ENCODE peak calls at places on chromosomes 7 and 10, in ten cellular contexts. X is astrocyte, B is HCT116, H is left lung, U is tibial artery, E is fibroblast of lung, N is right lobe of liver, P is DND-41, Q is HepG2, R is breast epithelium. Z is an unnamed sample. For H3K27me3, the result is how much of the 10 kb centered on the place peaks cover.

GRCh38 chr7:116582164-116582732 is 57.4 kb downstream of the CAV1 start:
- DNase-seq in B (no peak), X (peak), Q (no peak), E (peak), H (no peak), R (no peak), U (no peak), P (no peak), N (no peak), Z (no peak)

GRCh38 chr10:111875760-111876159 is 307.8 kb downstream of the GPAM start:
- DNase-seq in R (no peak), N (no peak), H (no peak), E (no peak), P (no peak), Q (no peak), B (no peak), U (no peak), X (peak), Z (no peak)

GRCh38 chr10:16965242-16965620 is 148.0 kb upstream of the RSU1 start:
- DNase-seq in U (no peak), Q (no peak), P (no peak), R (no peak), E (no peak), X (no peak), B (no peak), N (no peak), H (no peak), Z (no peak)

GRCh38 chr10:13716161-13717071 is 129.7 kb downstream of the PRPF18 start:
- DNase-seq in X (peak), R (no peak), U (no peak), N (no peak), P (no peak), H (no peak), Q (no peak), E (peak), B (no peak), Z (peak)

GRCh38 chr10:88366772-88367171 is 216.3 kb downstream of the RNLS start:
- DNase-seq in Q (no peak), P (no peak), B (no peak), X (no peak), E (no peak), H (no peak), U (no peak), N (no peak), R (no peak), Z (no peak)

GRCh38 chr10:1366277-1366676 is 310.1 kb downstream of the WDR37 start:
- DNase-seq in U (no peak), P (no peak), E (no peak), B (no peak), N (no peak), X (no peak), Q (no peak), H (no peak), R (no peak), Z (no peak)

GRCh38 chr10:109987413-109987812 is 20.4 kb upstream of the ADD3 start:
- DNase-seq in Q (peak), N (no peak), B (no peak), E (peak), H (no peak), P (no peak), X (peak), R (no peak), U (no peak), Z (no peak)

GRCh38 chr7:129741743-129742213 is 130.3 kb downstream of the NRF1 start:
- DNase-seq in H (no peak), R (no peak), E (no peak), N (no peak), U (no peak), B (no peak), P (no peak), X (no peak), Q (no peak), Z (no peak)

GRCh38 chr10:104492349-104492940 is 138.8 kb downstream of the CFAP58 start:
- DNase-seq in R (peak), B (no peak), X (peak), E (no peak), H (no peak), U (no peak), P (no peak), Q (no peak), N (no peak), Z (no peak)

GRCh38 chr10:122551450-122551849 is 9.1 kb upstream of the DMBT1 start:
- DNase-seq in X (no peak), E (no peak), N (no peak), P (no peak), U (no peak), B (no peak), R (no peak), Q (peak), H (no peak), Z (no peak)

GRCh38 chr10:67606572-67606971 is 89.4 kb downstream of the CTNNA3 start:
- DNase-seq in Q (no peak), P (no peak), N (no peak), B (no peak), U (no peak), R (no peak), E (peak), H (no peak), X (peak), Z (no peak)

GRCh38 chr7:105920766-105921165 is 42.3 kb upstream of the CDHR3 start:
- DNase-seq in X (peak), H (no peak), E (no peak), Q (no peak), N (no peak), B (no peak), R (no peak), P (no peak), U (no peak), Z (no peak)

GRCh38 chr7:81210092-81211064 is 291.5 kb upstream of the SEMA3C start:
- DNase-seq in R (no peak), E (peak), P (no peak), H (no peak), N (no peak), B (no peak), X (peak), U (no peak), Q (no peak), Z (no peak)

GRCh38 chr7:122423591-122423990 is 119.0 kb upstream of the FEZF1 start:
- DNase-seq in U (no peak), E (no peak), R (no peak), Q (no peak), B (no peak), N (no peak), X (no peak), P (no peak), H (no peak), Z (no peak)

GRCh38 chr10:127649642-127650041 is 87.3 kb upstream of the FOXI2 start:
- DNase-seq in N (no peak), E (no peak), B (peak), Q (peak), R (no peak), X (no peak), H (no peak), U (no peak), P (peak), Z (no peak)

GRCh38 chr7:75762350-75762917 is 9.6 kb downstream of the CCL26 start:
- DNase-seq in B (peak), N (no peak), R (no peak), X (peak), Q (peak), H (no peak), P (no peak), U (no peak), E (peak), Z (no peak)

GRCh38 chr10:22850541-22850940 is 77.3 kb upstream of the ARMC3 start:
- DNase-seq in R (no peak), B (no peak), X (peak), U (no peak), N (no peak), Q (no peak), H (no peak), E (no peak), P (no peak), Z (no peak)

GRCh38 chr10:51171946-51172345 is 97.7 kb downstream of the PRKG1 start:
- DNase-seq in P (no peak), E (peak), X (no peak), R (no peak), U (no peak), B (no peak), H (no peak), Q (no peak), N (no peak), Z (no peak)

GRCh38 chr7:74606101-74606908 is 51.2 kb upstream of the GTF2I start:
- DNase-seq in Q (no peak), U (peak), X (no peak), R (no peak), B (no peak), E (no peak), N (peak), P (peak), H (peak), Z (no peak)

GRCh38 chr7:140393756-140394306 is 4.5 kb downstream of the SLC37A3 start:
- DNase-seq in B (no peak), H (no peak), E (no peak), P (no peak), N (no peak), U (peak), X (no peak), Q (no peak), R (no peak), Z (no peak)

GRCh38 chr10:526651-527312 is 162.7 kb downstream of the DIP2C start:
- DNase-seq in Q (no peak), U (peak), R (no peak), X (no peak), H (no peak), N (no peak), E (no peak), P (no peak), B (no peak), Z (no peak)

GRCh38 chr10:124529661-124530214 is 68.1 kb downstream of the LHPP start:
- DNase-seq in P (no peak), B (no peak), N (no peak), R (no peak), U (no peak), Q (no peak), H (no peak), X (no peak), E (no peak), Z (no peak)

GRCh38 chr10:99582255-99582770 is 37.9 kb downstream of the SLC25A28 start:
- DNase-seq in U (no peak), N (no peak), E (no peak), B (no peak), P (no peak), R (no peak), Q (no peak), X (no peak), H (no peak), Z (no peak)

GRCh38 chr10:45495438-45496152 is 121.6 kb downstream of the ALOX5 start:
- DNase-seq in E (peak), H (no peak), N (no peak), B (peak), X (no peak), P (no peak), R (no peak), U (no peak), Q (no peak), Z (no peak)

GRCh38 chr7:39001595-39001994 is 23.9 kb downstream of the POU6F2 start:
- DNase-seq in B (no peak), P (no peak), N (no peak), X (no peak), Q (no peak), U (no peak), H (no peak), R (no peak), E (no peak), Z (no peak)

GRCh38 chr7:93150200-93150835 is 2.1 kb upstream of the SAMD9L start:
- DNase-seq in Q (no peak), H (no peak), N (no peak), P (no peak), B (no peak), U (no peak), X (peak), E (peak), R (no peak), Z (no peak)

GRCh38 chr7:34653787-34654186 is 4.2 kb upstream of the NPSR1 start:
- DNase-seq in B (no peak), P (no peak), Q (peak), X (no peak), H (no peak), E (no peak), N (no peak), U (no peak), R (no peak), Z (no peak)

GRCh38 chr7:82263880-82264751 is 179.5 kb downstream of the CACNA2D1 start:
- DNase-seq in U (no peak), N (no peak), E (no peak), Q (no peak), B (no peak), R (no peak), H (no peak), X (no peak), P (no peak), Z (no peak)

GRCh38 chr7:105719395-105719794 is 138.1 kb upstream of the EFCAB10 start:
- DNase-seq in H (no peak), U (no peak), P (no peak), B (no peak), E (no peak), X (no peak), N (no peak), Q (no peak), R (no peak), Z (no peak)

GRCh38 chr10:71740069-71740468 is 20.5 kb upstream of the C10orf105 start:
- DNase-seq in B (no peak), N (peak), U (no peak), H (peak), R (no peak), X (peak), E (peak), Q (no peak), P (no peak), Z (peak)

GRCh38 chr10:87531908-87532622 is 27.4 kb downstream of the MINPP1 start:
- DNase-seq in Q (no peak), X (peak), E (peak), P (no peak), H (no peak), R (no peak), B (no peak), N (no peak), U (no peak), Z (no peak)

GRCh38 chr7:130758429-130759056 is 24.5 kb upstream of the KLF14 start:
- DNase-seq in B (peak), R (no peak), Q (peak), X (peak), P (no peak), H (no peak), N (no peak), E (peak), U (no peak), Z (no peak)

GRCh38 chr7:2109936-2110585 is 122.7 kb downstream of the MAD1L1 start:
- DNase-seq in X (peak), U (no peak), B (peak), Q (peak), E (peak), R (no peak), N (no peak), P (no peak), H (no peak), Z (no peak)

GRCh38 chr10:95395947-95396449 is 105.2 kb upstream of the PDLIM1 start:
- DNase-seq in N (no peak), U (no peak), R (no peak), X (no peak), H (peak), P (no peak), B (no peak), E (no peak), Q (no peak), Z (no peak)

GRCh38 chr10:63547628-63548356 is 26.6 kb downstream of the REEP3 start:
- DNase-seq in Q (no peak), U (no peak), P (no peak), H (no peak), X (peak), N (no peak), R (no peak), B (no peak), E (no peak), Z (no peak)

GRCh38 chr10:3132036-3133025 is 40.3 kb downstream of the PITRM1 start:
- DNase-seq in B (no peak), U (peak), X (no peak), N (peak), Q (no peak), H (no peak), P (no peak), R (no peak), E (no peak), Z (no peak)

GRCh38 chr7:18497082-18497481 is 1.5 kb downstream of the HDAC9 start:
- DNase-seq in R (no peak), X (no peak), H (no peak), U (no peak), P (no peak), N (no peak), E (no peak), B (no peak), Q (no peak), Z (no peak)

GRCh38 chr10:133329401-133330202 is 7.1 kb downstream of the CALY start:
- DNase-seq in U (peak), P (peak), N (peak), H (peak), E (peak), B (no peak), R (peak), Q (peak), X (peak), Z (peak)

GRCh38 chr7:116528008-116528789 is 3.4 kb downstream of the CAV1 start:
- DNase-seq in N (no peak), X (peak), E (peak), B (peak), Q (no peak), H (peak), U (peak), R (no peak), P (no peak), Z (no peak)

GRCh38 chr10:97356318-97356914 is 21.9 kb upstream of the FRAT2 start:
- DNase-seq in N (no peak), Q (no peak), P (no peak), B (no peak), R (no peak), H (no peak), X (no peak), U (no peak), E (no peak), Z (no peak)

GRCh38 chr10:97358349-97358748 is 23.8 kb upstream of the FRAT2 start:
- DNase-seq in R (no peak), E (no peak), B (no peak), H (no peak), P (no peak), Q (no peak), X (no peak), U (no peak), N (no peak), Z (no peak)

GRCh38 chr10:97353945-97354344 is 19.4 kb upstream of the FRAT2 start:
- DNase-seq in U (no peak), N (no peak), R (no peak), Q (no peak), X (no peak), E (no peak), H (peak), P (no peak), B (no peak), Z (no peak)

GRCh38 chr10:97356918-97357317 is 22.4 kb upstream of the FRAT2 start:
- DNase-seq in X (no peak), P (no peak), H (no peak), B (no peak), R (no peak), U (no peak), N (no peak), Q (no peak), E (no peak), Z (no peak)

DNA sequence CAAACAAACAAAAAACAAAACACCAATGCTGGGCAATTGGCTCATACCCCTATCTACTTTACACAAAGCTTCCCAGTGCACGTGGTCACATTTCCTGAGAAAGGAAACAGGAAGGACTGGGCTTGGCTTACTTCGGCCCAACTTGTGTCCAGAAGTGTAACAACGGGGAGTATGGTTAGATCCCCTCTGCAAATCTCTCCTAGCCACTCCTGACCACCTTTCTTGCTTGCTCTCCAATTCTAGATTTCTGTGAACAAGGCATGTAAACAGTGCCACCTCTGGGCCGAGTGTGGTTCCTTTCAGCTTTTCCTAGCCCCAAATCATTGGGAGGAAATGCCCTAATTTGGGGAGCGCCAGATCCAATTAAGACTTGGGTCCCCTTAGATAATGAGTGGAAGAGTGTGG is 21.0 kb upstream of the FRAT2 start:
- DNase-seq in R (no peak), B (no peak), E (no peak), U (no peak), N (no peak), X (no peak), H (no peak), Q (no peak), P (no peak), Z (no peak)
- H3K27ac ChIP-seq in R (no peak), B (no peak), E (no peak), U (no peak), N (peak), X (no peak), H (no peak), Q (no peak), P (no peak), Z (no peak)

DNA sequence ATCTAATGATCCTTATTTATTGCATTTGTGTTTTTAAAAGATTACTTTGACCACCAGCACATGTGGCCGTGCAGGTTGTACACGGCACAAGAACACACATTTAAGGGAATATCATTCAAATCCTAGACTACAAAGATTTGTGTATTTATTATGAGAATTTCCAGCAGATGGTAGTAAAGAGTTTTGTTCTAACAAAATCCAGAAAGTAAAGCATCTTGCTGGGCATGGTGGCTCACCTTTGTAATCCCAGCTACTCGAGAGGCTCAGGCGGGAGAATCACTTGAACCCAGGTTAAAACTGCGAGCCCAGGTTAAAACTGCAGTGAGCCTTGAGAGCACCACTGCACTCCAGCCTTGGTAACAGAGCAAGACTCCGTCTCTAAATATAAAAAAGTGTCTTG is 31.5 kb downstream of the MACROH2A2 start:
- DNase-seq in X (no peak), P (no peak), N (no peak), H (no peak), B (no peak), U (no peak), R (no peak), E (no peak), Q (peak), Z (no peak)
- TF ChIP-seq CTCF in X (no peak), P (no peak), N (peak), H (no peak), B (no peak), U (no peak), R (no peak), E (no peak), Q (peak), Z (no peak)

DNA sequence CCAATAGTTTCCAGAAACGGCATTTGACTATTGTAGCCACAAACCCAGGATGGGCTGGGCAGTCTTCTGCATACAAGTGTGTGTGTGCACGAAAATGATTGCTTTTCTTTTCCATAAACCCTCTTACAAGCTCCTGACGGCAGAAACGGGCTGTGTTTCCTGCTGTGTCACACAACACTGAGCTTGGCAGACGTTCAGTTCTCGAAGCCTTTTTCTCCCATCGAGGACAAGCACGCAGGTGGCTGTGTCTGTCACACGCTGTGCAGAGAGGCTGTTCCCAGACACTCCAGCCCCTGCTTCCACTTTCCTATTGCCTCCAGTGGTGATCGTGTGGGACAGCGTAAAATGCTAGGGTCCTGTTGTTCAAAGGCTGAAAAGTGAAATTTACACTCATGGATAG is 32.1 kb downstream of the RBAK start:
- DNase-seq in X (no peak), R (no peak), U (no peak), P (no peak), H (no peak), B (no peak), Q (no peak), N (no peak), E (no peak), Z (no peak)
- H3K27me3 ChIP-seq in X (under half), R (under half), U (under half), P (under half), H (half or more), B (under half), Q (under half), N (under half), E (under half), Z (under half)

GRCh38 chr7:150393325-150393724 is 14.2 kb downstream of the ZNF775 start:
- DNase-seq in H (no peak), Q (no peak), B (no peak), E (no peak), X (no peak), P (no peak), U (no peak), R (no peak), N (no peak), Z (no peak)

GRCh38 chr7:150388306-150388705 is 9.2 kb downstream of the ZNF775 start:
- DNase-seq in P (no peak), E (no peak), X (no peak), U (peak), R (no peak), N (no peak), B (no peak), H (peak), Q (no peak), Z (no peak)

GRCh38 chr7:150390206-150390605 is 11.1 kb downstream of the ZNF775 start:
- DNase-seq in P (no peak), N (no peak), H (peak), X (no peak), B (no peak), R (no peak), E (peak), Q (no peak), U (no peak), Z (no peak)

GRCh38 chr7:150388709-150389531 is 9.8 kb downstream of the ZNF775 start:
- DNase-seq in N (peak), E (peak), P (no peak), R (peak), X (peak), U (peak), Q (peak), B (no peak), H (peak), Z (no peak)

GRCh38 chr7:150389532-150389816 is 10.3 kb downstream of the ZNF775 start:
- DNase-seq in X (peak), H (peak), E (no peak), R (no peak), P (no peak), Q (no peak), U (no peak), B (no peak), N (no peak), Z (no peak)
- H3K27ac ChIP-seq in X (no peak), H (no peak), E (no peak), R (no peak), P (no peak), Q (peak), U (no peak), B (no peak), N (peak), Z (peak)

Z was measured in tibial nerve.